ENCODE peak calls at places on chromosomes 3 and 15, in nine cellular contexts. T is neural progenitor cell, H is Panc1, W is adrenal gland, C is heart left ventricle, X is upper lobe of right lung, P is transverse colon, O is cardiac muscle cell, I is colonic mucosa. F is an unnamed sample.

GRCh38 chr3:159616234-159616825 is 372.3 kb upstream of the IL12A start:
- DNase-seq in T (peak; percentile 40), H (no peak), W (peak; percentile 7), C (peak; percentile 32), X (peak; percentile 68), P (peak; percentile 55), O (peak; percentile 52), I (peak; percentile 58), F (no peak)

GRCh38 chr3:190458040-190458439 is 8.3 kb upstream of the TMEM207 start:
- DNase-seq in T (no peak), H (no peak), W (no peak), C (no peak), X (no peak), P (no peak), O (peak; percentile 10), I (no peak), F (no peak)

GRCh38 chr3:133444071-133444774 is 44.4 kb downstream of the BFSP2 start:
- DNase-seq in T (no peak), H (peak; percentile 67), W (no peak), C (no peak), X (no peak), P (peak; percentile 29), O (no peak), I (peak; percentile 54), F (no peak)

GRCh38 chr3:168926426-168926825 is 737.1 kb downstream of the MECOM start:
- DNase-seq in T (no peak), H (no peak), W (no peak), C (no peak), X (no peak), P (no peak), O (no peak), I (no peak), F (no peak)

GRCh38 chr3:58052373-58053273 is 44.4 kb downstream of the FLNB start:
- DNase-seq in T (no peak), H (peak; percentile 87), W (peak; percentile 96), C (peak; percentile 65), X (peak; percentile 68), P (peak; percentile 78), O (no peak), I (peak; percentile 84), F (peak; percentile 74)

GRCh38 chr15:70781236-70781635 is 17.9 kb upstream of the UACA start:
- DNase-seq in T (no peak), H (no peak), W (no peak), C (no peak), X (no peak), P (no peak), O (no peak), I (no peak), F (no peak)

GRCh38 chr15:51022206-51022605 is 72.5 kb downstream of the TNFAIP8L3 start:
- DNase-seq in T (no peak), H (no peak), W (no peak), C (no peak), X (no peak), P (no peak), O (no peak), I (no peak), F (no peak)

GRCh38 chr3:45464336-45464809 is 76.0 kb downstream of the LARS2 start:
- DNase-seq in T (peak; percentile 87), H (no peak), W (peak; percentile 59), C (no peak), X (no peak), P (peak; percentile 19), O (peak; percentile 45), I (no peak), F (no peak)

GRCh38 chr3:136621628-136622027 is 130.6 kb downstream of the STAG1 start:
- DNase-seq in T (no peak), H (no peak), W (no peak), C (no peak), X (no peak), P (no peak), O (no peak), I (no peak), F (no peak)

GRCh38 chr3:157838457-157838856 is 267.8 kb downstream of the SHOX2 start:
- DNase-seq in T (no peak), H (no peak), W (no peak), C (no peak), X (no peak), P (no peak), O (no peak), I (no peak), F (no peak)

GRCh38 chr3:151305081-151305777 is 11.4 kb downstream of the GPR87 start:
- DNase-seq in T (peak; percentile 50), H (no peak), W (peak; percentile 51), C (no peak), X (peak; percentile 73), P (peak; percentile 48), O (no peak), I (peak; percentile 28), F (no peak)

GRCh38 chr15:42457445-42458442 is 33.2 kb downstream of the ZNF106 start:
- DNase-seq in T (peak; percentile 95), H (no peak), W (peak; percentile 77), C (peak; percentile 86), X (no peak), P (peak; percentile 53), O (peak; percentile 93), I (peak; percentile 40), F (peak; percentile 38)

GRCh38 chr15:76161153-76162049 is 101.6 kb downstream of the TMEM266 start:
- DNase-seq in T (no peak), H (no peak), W (peak; percentile 72), C (no peak), X (no peak), P (no peak), O (no peak), I (no peak), F (peak; percentile 49)

GRCh38 chr3:185657211-185657610 is 71.1 kb downstream of the SENP2 start:
- DNase-seq in T (no peak), H (no peak), W (no peak), C (no peak), X (no peak), P (no peak), O (no peak), I (no peak), F (no peak)

GRCh38 chr3:185658504-185658912 is 72.4 kb downstream of the SENP2 start:
- DNase-seq in T (no peak), H (peak; percentile 48), W (peak; percentile 74), C (no peak), X (peak; percentile 75), P (peak; percentile 65), O (no peak), I (no peak), F (no peak)

GRCh38 chr3:185658943-185659342 is 72.8 kb downstream of the SENP2 start:
- DNase-seq in T (no peak), H (no peak), W (no peak), C (no peak), X (no peak), P (no peak), O (no peak), I (no peak), F (no peak)

GRCh38 chr3:185656321-185656840 is 70.3 kb downstream of the SENP2 start:
- DNase-seq in T (no peak), H (no peak), W (peak; percentile 90), C (no peak), X (no peak), P (peak; percentile 30), O (no peak), I (no peak), F (no peak)

GRCh38 chr3:185657691-185658503 is 71.8 kb downstream of the SENP2 start:
- DNase-seq in T (no peak), H (no peak), W (no peak), C (no peak), X (no peak), P (no peak), O (no peak), I (no peak), F (no peak)
- H3K4me3 ChIP-seq in T (no peak overlapping the region), H (no peak overlapping the region), W (no peak overlapping the region), C (no peak overlapping the region), X (no peak overlapping the region), P (no peak overlapping the region), O (no peak overlapping the region), I (no peak overlapping the region), F (no peak overlapping the region)

GRCh38 chr3:127408684-127409420 is 121.0 kb upstream of the PRR20G start:
- DNase-seq in T (peak; percentile 77), H (no peak), W (no peak), C (no peak), X (no peak), P (no peak), O (no peak), I (peak; percentile 12), F (no peak)
- H3K4me1 ChIP-seq in T (peaks cover 64% of the 10 kb centered on the region), H (no peaks in the 10 kb centered on the region), W (no peaks in the 10 kb centered on the region), C (no peaks in the 10 kb centered on the region), X (no peaks in the 10 kb centered on the region), P (no peaks in the 10 kb centered on the region), O (no peaks in the 10 kb centered on the region), I (no peaks in the 10 kb centered on the region), F (no peaks in the 10 kb centered on the region)

GRCh38 chr15:84658080-84658787 is at the start of gene NMB:
- DNase-seq in T (peak; percentile 97), H (no peak), W (peak; percentile 82), C (peak; percentile 78), X (peak; percentile 92), P (peak; percentile 89), O (peak; percentile 91), I (peak; percentile 84), F (peak; percentile 88)

GRCh38 chr15:84659904-84660781 is 2.1 kb upstream of the NMB start:
- DNase-seq in T (no peak), H (no peak), W (no peak), C (no peak), X (no peak), P (no peak), O (peak; percentile 19), I (no peak), F (no peak)

GRCh38 chr15:84656972-84657371 is 1.0 kb downstream of the NMB start:
- DNase-seq in T (no peak), H (no peak), W (no peak), C (no peak), X (no peak), P (no peak), O (no peak), I (no peak), F (no peak)

GRCh38 chr15:84657748-84658079 is 285 bp downstream of the NMB start:
- DNase-seq in T (no peak), H (no peak), W (no peak), C (peak; percentile 27), X (no peak), P (peak; percentile 20), O (no peak), I (no peak), F (no peak)

DNA sequence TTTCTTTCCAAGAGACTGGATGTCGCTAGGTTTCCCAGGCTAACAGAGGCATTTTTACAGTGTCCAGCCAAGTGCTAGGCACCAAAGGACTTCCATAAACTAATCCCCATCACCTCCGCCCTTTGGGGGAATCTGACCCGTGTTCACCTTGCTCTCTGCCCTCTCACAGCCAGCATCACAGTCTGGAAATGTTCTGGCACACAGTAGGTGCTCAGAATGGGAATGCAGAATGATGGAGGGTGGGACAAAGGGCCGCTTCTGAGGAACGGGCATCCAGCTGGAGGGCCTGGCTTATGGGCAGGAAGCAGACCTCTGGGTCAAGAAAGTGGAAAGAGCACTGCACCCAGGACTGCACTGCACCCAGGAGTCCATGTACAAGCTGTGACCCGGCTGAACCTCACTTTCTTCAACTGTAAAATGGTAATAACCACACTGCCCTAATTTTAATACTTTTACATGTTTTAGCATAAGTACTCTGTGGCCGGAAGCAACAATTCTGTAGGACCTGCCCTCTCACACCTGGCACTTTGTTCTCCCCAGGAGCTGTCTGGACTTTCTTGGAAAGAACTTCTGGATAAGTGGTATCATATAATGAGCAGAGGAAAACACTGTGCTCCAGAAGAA is 901 bp upstream of the NMB start:
- DNase-seq in T (no peak), H (no peak), W (no peak), C (no peak), X (no peak), P (no peak), O (no peak), I (no peak), F (no peak)
- H3K4me3 ChIP-seq in T (peak overlapping the region; percentile 59), H (peak overlapping the region; percentile 52), W (no peak overlapping the region), C (no peak overlapping the region), X (peak overlapping the region; percentile 61), P (peak overlapping the region; percentile 55), O (no peak overlapping the region), I (peak overlapping the region; percentile 65), F (peak overlapping the region; percentile 44)

GRCh38 chr15:85614059-85614458 is 180.7 kb downstream of the KLHL25 start:
- DNase-seq in T (no peak), H (no peak), W (no peak), C (no peak), X (no peak), P (no peak), O (no peak), I (no peak), F (no peak)
- H3K4me1 ChIP-seq in T (peaks cover 23% of the 10 kb centered on the region), H (no peaks in the 10 kb centered on the region), W (peaks cover 16% of the 10 kb centered on the region), C (peaks cover 50% of the 10 kb centered on the region), X (peaks cover 43% of the 10 kb centered on the region), P (peaks cover 48% of the 10 kb centered on the region), O (peaks cover 38% of the 10 kb centered on the region), I (peaks cover 5% of the 10 kb centered on the region), F (peaks cover 47% of the 10 kb centered on the region)